ENCODE peak calls at places on chromosomes 13 and 19, in four cellular contexts. I is activated gamma-delta T cell treated with anti-CD3 and anti-CD28 coated beads, Interleukin-2, amount 50 U/mL, for 16 hours; E is germinal center; V is T-helper 2 cell. X is an unnamed sample.
A peak's percentile ranks its signal among the peaks of the same experiment; 100 is the strongest.

GRCh38 chr13:73740681-73741080 is 393.5 kb downstream of the KLF12 start:
- DNase-seq in E (no peak), V (no peak), I (no peak), X (no peak)

GRCh38 chr19:17300992-17301585 is 2.1 kb downstream of the ABHD8 start:
- DNase-seq in E (no peak), V (no peak), I (no peak), X (no peak)

GRCh38 chr19:5784581-5785147 is at the start of gene PRR22:
- DNase-seq in V (no peak), I (no peak), E (no peak), X (no peak)

GRCh38 chr19:18194554-18195238 is 1.7 kb downstream of the MPV17L2 start:
- DNase-seq in E (peak; percentile 63), V (no peak), I (no peak), X (no peak)

GRCh38 chr19:39411006-39411831 is 1.2 kb upstream of the PLEKHG2 start:
- DNase-seq in E (no peak), I (no peak), V (no peak), X (no peak)

GRCh38 chr13:20190481-20191310 is 2.0 kb downstream of the GJB2 start:
- DNase-seq in I (no peak), V (no peak), E (no peak), X (no peak)

GRCh38 chr13:113120300-113121182 is 2.1 kb upstream of the F10 start:
- DNase-seq in E (no peak), I (no peak), V (no peak), X (no peak)

GRCh38 chr13:85970727-85971126 is 171.5 kb upstream of the SLITRK6 start:
- DNase-seq in I (no peak), V (no peak), E (no peak), X (no peak)

GRCh38 chr19:47405197-47405550 is 14.2 kb downstream of the MEIS3 start:
- DNase-seq in E (no peak), V (no peak), I (no peak), X (no peak)

GRCh38 chr13:93744886-93745285 is 518.3 kb downstream of the GPC6 start:
- DNase-seq in E (no peak), V (no peak), I (no peak), X (no peak)

GRCh38 chr13:100305398-100305797 is 216.5 kb downstream of the PCCA start:
- DNase-seq in I (no peak), E (no peak), V (no peak), X (no peak)

GRCh38 chr13:33340631-33341030 is 55.1 kb upstream of the STARD13 start:
- DNase-seq in E (no peak), V (no peak), I (no peak), X (no peak)

GRCh38 chr13:27393101-27393500 is 31.3 kb upstream of the GTF3A start:
- DNase-seq in V (no peak), E (no peak), I (no peak), X (no peak)

GRCh38 chr19:19214892-19215291 is 3.1 kb downstream of the NCAN start:
- DNase-seq in V (no peak), E (no peak), I (no peak), X (no peak)

GRCh38 chr13:92513672-92514071 is 712.9 kb upstream of the GPC6 start:
- DNase-seq in E (no peak), I (no peak), V (no peak), X (no peak)

GRCh38 chr19:12187625-12188024 is 24.7 kb downstream of the ZNF136 start:
- DNase-seq in I (no peak), V (no peak), E (no peak), X (no peak)